ENCODE peak calls at places on chromosomes 16 and 17, in seven cellular contexts. F is astrocyte of the spinal cord, I is PC-9, L is breast epithelium, U is neural crest cell, H is nephron progenitor cell, R is fibroblast of the aortic adventitia. S is an unnamed sample.

GRCh38 chr16:69769404-69769803 is 7.3 kb downstream of the WWP2 start:
- DNase-seq in I (no peak), H (no peak), L (no peak), F (no peak), U (no peak), R (no peak), S (no peak)

GRCh38 chr17:16398270-16399267 is 16.8 kb upstream of the TRPV2 start:
- DNase-seq in F (no peak), R (no peak), L (no peak), I (peak), U (no peak), H (no peak), S (no peak)

GRCh38 chr16:61792194-61792904 is 243.9 kb downstream of the CDH8 start:
- DNase-seq in H (no peak), I (peak), R (peak), F (peak), U (no peak), L (no peak), S (peak)

GRCh38 chr16:85395207-85395912 is 217.8 kb upstream of the GSE1 start:
- DNase-seq in L (peak), I (peak), F (peak), U (no peak), R (peak), H (peak), S (peak)

GRCh38 chr17:46925185-46925858 is 2.4 kb downstream of the GOSR2 start:
- DNase-seq in R (no peak), I (no peak), F (no peak), U (no peak), H (no peak), L (no peak), S (no peak)

GRCh38 chr17:43945074-43945824 is 3.0 kb upstream of the PPY start:
- DNase-seq in F (peak), R (peak), H (no peak), L (no peak), I (no peak), U (no peak), S (no peak)

GRCh38 chr16:86086471-86086870 is 187.5 kb downstream of the IRF8 start:
- DNase-seq in H (no peak), I (no peak), L (no peak), R (no peak), F (no peak), U (no peak), S (no peak)

GRCh38 chr17:64385187-64386083 is 5.2 kb downstream of the PECAM1 start:
- DNase-seq in F (peak), R (peak), H (no peak), L (peak), I (peak), U (no peak), S (peak)

GRCh38 chr16:73605309-73605708 is 557.4 kb upstream of the ZFHX3 start:
- DNase-seq in H (no peak), I (peak), L (no peak), U (no peak), R (no peak), F (no peak), S (no peak)

GRCh38 chr16:57149391-57149790 is 36.4 kb downstream of the PSME3IP1 start:
- DNase-seq in R (no peak), L (no peak), I (no peak), F (no peak), H (no peak), U (no peak), S (no peak)

GRCh38 chr17:72466199-72466598 is 345.4 kb downstream of the SOX9 start:
- DNase-seq in U (no peak), R (peak), I (peak), H (no peak), L (no peak), F (peak), S (peak)

GRCh38 chr16:11836653-11837244 is 14.6 kb downstream of the RSL1D1 start:
- DNase-seq in L (no peak), F (peak), U (no peak), H (no peak), R (peak), I (no peak), S (peak)

GRCh38 chr16:80116711-80117110 is 424.1 kb upstream of the DYNLRB2 start:
- DNase-seq in U (no peak), F (no peak), I (no peak), H (no peak), L (no peak), R (no peak), S (no peak)

GRCh38 chr16:54938351-54939346 is 8.0 kb downstream of the IRX5 start:
- DNase-seq in F (peak), R (peak), H (peak), L (no peak), U (peak), I (no peak), S (peak)

GRCh38 chr16:152141-153128 is at the start of gene HBZ:
- DNase-seq in I (no peak), L (no peak), F (no peak), H (no peak), U (no peak), R (no peak), S (no peak)

GRCh38 chr17:2067048-2067452 is 12.1 kb downstream of the HIC1 start:
- DNase-seq in R (no peak), H (no peak), I (no peak), U (no peak), L (no peak), F (no peak), S (no peak)

GRCh38 chr17:43330876-43331639 is 67.7 kb upstream of the ARL4D start:
- DNase-seq in U (no peak), L (no peak), I (no peak), H (no peak), R (no peak), F (no peak), S (no peak)

GRCh38 chr16:48383877-48384304 is 1.3 kb downstream of the SIAH1 start:
- DNase-seq in L (no peak), R (no peak), H (peak), U (no peak), I (peak), F (peak), S (no peak)

GRCh38 chr17:16908282-16908681 is 63.6 kb downstream of the TNFRSF13B start:
- DNase-seq in H (no peak), R (no peak), L (no peak), U (no peak), F (no peak), I (no peak), S (no peak)

GRCh38 chr16:79267781-79268180 is 332.8 kb downstream of the MAF start:
- DNase-seq in L (no peak), R (no peak), I (no peak), H (no peak), U (no peak), F (no peak), S (no peak)

GRCh38 chr16:87382023-87382785 is 1.4 kb downstream of the FBXO31 start:
- DNase-seq in L (no peak), R (no peak), I (no peak), F (peak), H (no peak), U (no peak), S (peak)

GRCh38 chr17:72173475-72174116 is 52.8 kb downstream of the SOX9 start:
- DNase-seq in U (no peak), L (no peak), F (peak), R (no peak), H (peak), I (no peak), S (peak)

GRCh38 chr17:36590082-36590481 is 1.6 kb upstream of the DHRS11 start:
- DNase-seq in R (peak), U (no peak), L (no peak), H (no peak), I (no peak), F (peak), S (peak)

GRCh38 chr17:74161501-74161850 is 42.0 kb upstream of the RPL38 start:
- DNase-seq in R (no peak), I (no peak), L (no peak), U (no peak), H (no peak), F (no peak), S (no peak)

GRCh38 chr17:36812762-36813161 is 124.5 kb upstream of the LHX1 start:
- DNase-seq in R (no peak), U (no peak), I (no peak), L (no peak), H (peak), F (no peak), S (no peak)

GRCh38 chr16:88975511-88976061 is 1.4 kb downstream of the CBFA2T3 start:
- DNase-seq in R (no peak), F (no peak), L (no peak), U (no peak), H (no peak), I (no peak), S (no peak)

GRCh38 chr17:68491381-68491849 is 20.8 kb upstream of the PRKAR1A start:
- DNase-seq in U (no peak), H (no peak), L (no peak), I (no peak), R (no peak), F (no peak), S (no peak)

DNA sequence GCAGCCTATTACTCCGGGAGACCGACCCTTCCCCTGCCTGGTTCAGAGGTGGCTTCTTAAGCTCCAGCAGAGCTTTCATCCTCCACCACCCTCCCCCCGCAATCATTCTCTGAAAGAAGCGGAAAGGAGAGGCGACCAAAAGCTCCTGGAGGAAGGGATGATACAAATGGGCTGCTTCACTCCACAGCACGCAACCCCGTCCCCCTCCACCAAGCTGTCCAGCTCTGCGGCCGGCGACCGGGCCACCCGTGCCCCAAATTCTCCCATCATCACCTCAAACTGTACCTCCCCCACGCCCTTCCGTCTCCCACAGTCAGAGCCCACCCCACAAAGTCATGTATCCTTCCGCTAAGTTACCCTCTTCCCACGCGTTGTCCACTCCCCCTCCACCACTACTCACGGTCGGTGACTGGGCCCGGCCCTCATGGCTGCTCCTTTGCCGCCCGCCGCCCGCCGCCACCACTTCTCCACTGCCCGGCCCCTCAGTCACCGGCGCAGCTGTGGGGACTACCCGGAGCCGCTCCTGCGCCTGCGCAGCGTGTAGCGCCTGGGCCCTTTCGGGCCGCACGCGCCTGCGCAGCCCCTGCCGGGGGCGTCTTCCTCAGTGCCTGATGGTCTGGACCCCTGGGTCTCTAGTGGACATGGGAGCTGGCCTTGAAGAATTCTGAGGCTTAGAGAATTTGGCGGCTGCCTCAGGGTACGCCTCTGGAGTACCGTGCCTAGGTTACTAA is at the start of gene FAM222B:
- DNase-seq in F (peak), U (peak), L (peak), R (peak), H (peak), I (peak), S (peak)
- TF ChIP-seq CTCF in F (peak), U (no peak), L (no peak), R (no peak), H (no peak), I (no peak), S (peak)

DNA sequence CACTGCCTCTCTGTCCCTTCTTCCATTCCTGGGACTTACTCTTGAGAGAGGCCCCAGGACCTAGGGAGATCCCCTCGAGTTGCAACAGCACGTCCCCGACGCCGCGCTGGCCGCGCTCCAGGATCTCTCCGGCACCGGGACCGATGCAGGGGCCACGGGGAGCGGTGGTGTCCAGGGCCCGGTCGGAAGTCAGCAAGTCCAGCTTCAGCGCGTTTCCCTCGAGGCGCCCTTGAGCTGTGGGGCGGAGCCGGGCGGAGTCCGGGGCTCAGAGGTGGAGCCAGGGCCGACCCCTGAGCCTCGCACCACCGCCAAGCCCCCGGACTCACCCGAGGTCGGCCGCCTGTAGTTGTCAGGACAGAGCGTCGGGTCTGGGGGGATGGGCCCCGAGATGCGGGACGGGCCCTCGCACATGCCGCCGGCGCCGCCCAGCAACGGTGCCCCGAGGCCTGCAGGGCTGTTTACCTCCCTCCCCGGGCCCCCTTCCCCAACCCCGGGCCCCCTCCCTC is 465 bp downstream of the ENKD1 start:
- DNase-seq in L (no peak), U (peak), H (peak), F (no peak), I (peak), R (no peak), S (peak)
- TF ChIP-seq CTCF in L (no peak), U (no peak), H (no peak), F (no peak), I (no peak), R (no peak), S (no peak)

DNA sequence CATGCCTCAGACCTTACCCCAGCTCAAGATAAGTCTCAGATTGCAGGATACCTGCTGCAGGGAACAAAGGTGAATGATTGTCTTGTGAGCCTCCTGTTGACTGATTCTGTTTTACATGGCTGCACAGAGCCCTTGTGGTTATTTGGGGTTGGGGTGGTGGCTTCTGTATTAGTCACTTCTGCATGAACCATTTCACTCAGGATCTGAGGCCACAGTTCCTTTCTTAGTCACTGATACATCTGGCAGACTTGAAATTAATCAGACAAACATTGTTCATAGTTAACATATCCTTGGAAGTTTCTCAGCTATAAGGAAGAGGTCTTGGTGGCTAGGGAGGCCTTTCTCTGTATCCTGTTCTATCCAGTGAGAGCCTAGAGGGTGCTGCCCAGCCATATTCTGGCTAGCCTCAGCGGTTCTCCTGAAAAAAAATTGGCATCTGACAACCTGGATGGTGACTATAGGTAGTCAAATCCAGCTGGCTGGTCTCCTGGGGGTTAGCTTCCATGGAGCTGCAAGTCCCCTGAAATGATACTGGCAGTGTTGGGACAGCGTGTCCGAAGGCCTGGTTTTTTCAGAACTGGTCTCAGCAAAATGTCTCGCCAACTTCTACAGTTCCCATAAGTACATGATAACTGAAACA is 8.4 kb upstream of the PLK1 start:
- DNase-seq in F (peak), L (no peak), R (peak), I (peak), H (no peak), U (no peak), S (peak)
- TF ChIP-seq CTCF in F (no peak), L (no peak), R (no peak), I (no peak), H (no peak), U (no peak), S (no peak)

GRCh38 chr16:81443688-81444447 is 740 bp upstream of the CMIP start:
- DNase-seq in H (peak), U (peak), F (no peak), I (no peak), L (no peak), R (no peak), S (no peak)

GRCh38 chr16:81445926-81446317 is 1.3 kb downstream of the CMIP start:
- DNase-seq in R (no peak), U (no peak), H (no peak), I (no peak), L (no peak), F (no peak), S (no peak)

GRCh38 chr16:81446318-81447275 is 2.0 kb downstream of the CMIP start:
- DNase-seq in R (peak), H (no peak), I (peak), L (peak), F (no peak), U (no peak), S (no peak)

GRCh38 chr16:81444448-81445121 is at the start of gene CMIP:
- DNase-seq in L (peak), R (peak), I (no peak), F (peak), U (peak), H (peak), S (peak)

GRCh38 chr16:81445143-81445922 is 725 bp downstream of the CMIP start:
- DNase-seq in L (no peak), H (peak), F (peak), R (no peak), I (peak), U (no peak), S (peak)
- TF ChIP-seq CTCF in L (no peak), H (no peak), F (peak), R (peak), I (no peak), U (peak), S (peak)

GRCh38 chr16:81723098-81723723 is 55.9 kb upstream of the PLCG2 start:
- DNase-seq in H (peak), U (peak), R (peak), F (peak), L (no peak), I (peak), S (peak)
- TF ChIP-seq CTCF in H (peak), U (peak), R (peak), F (peak), L (peak), I (peak), S (peak)